ENCODE peak calls at places on chromosomes 2 and 18, in four cellular contexts. B is fibroblast of mammary gland, E is left ventricle myocardium inferior, K is SK-N-SH. U is an unnamed sample.

GRCh38 chr2:32522770-32523169 is 105.1 kb upstream of the TTC27 start:
- DNase-seq in B (no peak), E (no peak), K (no peak), U (no peak)

GRCh38 chr2:112181571-112182290 is 43.5 kb downstream of the FBLN7 start:
- DNase-seq in B (no peak), E (no peak), K (no peak), U (no peak)

GRCh38 chr2:2536416-2537056 is 205.5 kb upstream of the MYT1L start:
- DNase-seq in B (no peak), E (no peak), K (no peak), U (no peak)

GRCh38 chr2:217827430-217828201 is 175.2 kb downstream of the TNS1 start:
- DNase-seq in B (peak), E (peak), K (no peak), U (peak)

GRCh38 chr2:203814661-203815540 is 52.7 kb upstream of the CTLA4 start:
- DNase-seq in B (peak), E (peak), K (peak), U (peak)

GRCh38 chr2:110101911-110102774 is 13.5 kb downstream of the MALL start:
- DNase-seq in B (peak), E (no peak), K (peak), U (no peak)

GRCh38 chr2:241036397-241036963 is 38.1 kb downstream of the SNED1 start:
- DNase-seq in B (peak), E (no peak), K (no peak), U (no peak)

GRCh38 chr2:176652300-176653182 is 383.3 kb downstream of the MTX2 start:
- DNase-seq in B (peak), E (no peak), K (peak), U (peak)

GRCh38 chr18:48952287-48953095 is 1.7 kb upstream of the SMAD7 start:
- DNase-seq in B (peak), E (peak), K (peak), U (peak)

GRCh38 chr2:150178591-150178990 is 308.9 kb downstream of the RND3 start:
- DNase-seq in B (no peak), E (no peak), K (no peak), U (peak)

GRCh38 chr2:170465241-170465640 is 249.9 kb upstream of the SP5 start:
- DNase-seq in B (peak), E (no peak), K (no peak), U (no peak)

GRCh38 chr2:230160112-230160660 is 59.6 kb downstream of the SP110 start:
- DNase-seq in B (peak), E (no peak), K (peak), U (peak)

GRCh38 chr18:27223570-27224340 is 38.6 kb upstream of the CHST9 start:
- DNase-seq in B (no peak), E (no peak), K (no peak), U (no peak)

GRCh38 chr18:75874401-75875093 is 447.0 kb upstream of the SMIM21 start:
- DNase-seq in B (no peak), E (no peak), K (no peak), U (no peak)

GRCh38 chr2:233964581-233964980 is 47.4 kb downstream of the TRPM8 start:
- DNase-seq in B (no peak), E (no peak), K (no peak), U (no peak)

GRCh38 chr18:79380816-79381806 is 14.6 kb upstream of the NFATC1 start:
- DNase-seq in B (peak), E (peak), K (peak), U (peak)

GRCh38 chr2:191311627-191312026 is 66.4 kb downstream of the MYO1B start:
- DNase-seq in B (peak), E (no peak), K (no peak), U (peak)

GRCh38 chr2:239668042-239668441 is 267.2 kb upstream of the HDAC4 start:
- DNase-seq in B (no peak), E (no peak), K (no peak), U (no peak)

GRCh38 chr18:77045682-77046081 is 86.9 kb downstream of the MBP start:
- DNase-seq in B (no peak), E (no peak), K (no peak), U (no peak)

GRCh38 chr18:46903406-46903805 is 13.9 kb downstream of the PIAS2 start:
- DNase-seq in B (no peak), E (no peak), K (no peak), U (no peak)

GRCh38 chr2:8992643-8993042 is 10.8 kb downstream of the MBOAT2 start:
- DNase-seq in B (no peak), E (no peak), K (no peak), U (no peak)

GRCh38 chr2:219449609-219450008 is 15.0 kb downstream of the SPEG start:
- DNase-seq in B (no peak), E (no peak), K (no peak), U (no peak)

GRCh38 chr2:148021059-148021985 is at the start of gene MBD5:
- DNase-seq in B (peak), E (no peak), K (peak), U (peak)

GRCh38 chr2:112644933-112645395 is 775 bp upstream of the SLC20A1 start:
- DNase-seq in B (peak), E (no peak), K (no peak), U (peak)

GRCh38 chr2:144459937-144460336 is 60.0 kb downstream of the ZEB2 start:
- DNase-seq in B (peak), E (no peak), K (no peak), U (peak)

GRCh38 chr2:30656079-30656478 is 151.2 kb downstream of the CAPN13 start:
- DNase-seq in B (peak), E (no peak), K (no peak), U (peak)

GRCh38 chr2:180124273-180124881 is 117.3 kb upstream of the CWC22 start:
- DNase-seq in B (peak), E (no peak), K (peak), U (peak)

GRCh38 chr2:159600752-159601151 is 15.6 kb downstream of the BAZ2B start:
- DNase-seq in B (peak), E (no peak), K (no peak), U (peak)

GRCh38 chr2:27591745-27592144 is 8.9 kb downstream of the ZNF512 start:
- DNase-seq in B (no peak), E (no peak), K (no peak), U (no peak)

GRCh38 chr2:130864830-130865229 is 28.1 kb downstream of the ARHGEF4 start:
- DNase-seq in B (peak), E (peak), K (no peak), U (peak)

GRCh38 chr2:37925063-37925897 is at the start of gene RMDN2:
- DNase-seq in B (peak), E (peak), K (peak), U (peak)

GRCh38 chr2:79375817-79376216 is 137.0 kb upstream of the CTNNA2 start:
- DNase-seq in B (no peak), E (no peak), K (no peak), U (no peak)

GRCh38 chr2:193841389-193842150 is 1646.8 kb upstream of the TMEFF2 start:
- DNase-seq in B (peak), E (no peak), K (no peak), U (peak)

GRCh38 chr18:28357785-28358401 is 181.0 kb upstream of the CDH2 start:
- DNase-seq in B (no peak), E (no peak), K (no peak), U (no peak)

GRCh38 chr2:241189093-241189855 is 797 bp downstream of the ANO7 start:
- DNase-seq in B (no peak), E (no peak), K (no peak), U (no peak)

GRCh38 chr2:219362524-219363164 is 25.1 kb downstream of the DNPEP start:
- DNase-seq in B (peak), E (peak), K (no peak), U (peak)

GRCh38 chr2:176096243-176096985 is 3.2 kb upstream of the HOXD12 start:
- DNase-seq in B (no peak), E (no peak), K (no peak), U (peak)

GRCh38 chr2:26503238-26503880 is 25.4 kb upstream of the OTOF start:
- DNase-seq in B (peak), E (peak), K (peak), U (peak)

GRCh38 chr18:34594243-34594642 is 115.9 kb upstream of the DTNA start:
- DNase-seq in B (no peak), E (no peak), K (no peak), U (no peak)

GRCh38 chr18:34592961-34593382 is 117.1 kb upstream of the DTNA start:
- DNase-seq in B (peak), E (peak), K (no peak), U (peak)

GRCh38 chr18:34598136-34598635 is 111.9 kb upstream of the DTNA start:
- DNase-seq in B (peak), E (no peak), K (no peak), U (peak)

GRCh38 chr18:34591920-34592444 is 118.1 kb upstream of the DTNA start:
- DNase-seq in B (no peak), E (no peak), K (no peak), U (no peak)

GRCh38 chr18:34595673-34596072 is 114.4 kb upstream of the DTNA start:
- DNase-seq in B (peak), E (no peak), K (no peak), U (peak)
- TF ChIP-seq CTCF in B (peak), E (peak), K (peak), U (peak)

DNA sequence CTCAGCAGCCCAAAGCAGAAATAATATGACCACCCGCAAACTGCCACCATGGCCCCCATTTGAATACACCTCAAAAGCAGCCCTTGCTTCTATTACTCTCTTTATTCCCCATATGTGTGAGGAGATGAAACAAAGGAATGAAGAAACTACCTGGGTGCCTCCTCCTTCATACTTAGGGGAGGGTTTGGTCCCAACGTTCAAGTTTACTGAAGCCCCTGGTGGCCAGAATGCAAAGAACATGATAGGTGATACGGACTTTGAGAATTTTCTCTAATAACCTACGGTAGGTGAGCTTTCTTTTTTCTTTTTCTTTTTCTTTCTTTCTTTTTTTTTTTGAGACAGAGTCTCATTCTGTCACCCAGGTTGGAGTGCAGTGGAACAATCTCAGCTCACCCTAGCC is 110.3 kb upstream of the FBXO11 start:
- DNase-seq in B (no peak), E (no peak), K (peak), U (no peak)
- TF ChIP-seq CTCF in B (peak), E (no peak), K (peak), U (peak)

GRCh38 chr2:1183300-1183699 is 230.0 kb upstream of the TPO start:
- DNase-seq in B (no peak), E (no peak), K (no peak), U (no peak)

GRCh38 chr2:1192121-1192520 is 221.1 kb upstream of the TPO start:
- DNase-seq in B (no peak), E (no peak), K (no peak), U (no peak)

GRCh38 chr2:1186405-1186804 is 226.9 kb upstream of the TPO start:
- DNase-seq in B (no peak), E (no peak), K (no peak), U (no peak)

DNA sequence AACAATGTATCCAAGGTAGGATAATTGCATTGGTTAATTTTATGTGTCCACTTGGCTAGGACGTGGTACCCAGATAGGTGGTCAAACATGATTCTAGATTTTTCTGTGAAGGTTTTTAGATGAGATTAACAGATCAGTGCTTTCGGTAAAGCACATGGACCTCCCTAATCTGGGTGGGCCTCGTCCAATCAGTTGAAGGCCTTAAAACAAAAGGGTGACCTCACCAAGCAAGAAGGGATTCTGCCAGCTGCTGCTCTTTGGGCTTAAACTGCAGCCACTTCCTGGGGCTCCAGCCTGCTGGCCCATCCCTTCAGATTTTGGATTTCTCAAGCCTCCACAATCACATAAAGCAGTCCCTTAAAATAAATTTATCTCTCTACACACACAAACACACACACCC is 226.1 kb upstream of the TPO start:
- DNase-seq in B (no peak), E (no peak), K (no peak), U (no peak)
- TF ChIP-seq CTCF in B (no peak), E (no peak), K (no peak), U (no peak)

GRCh38 chr2:67234443-67234842 is 162.7 kb upstream of the ETAA1 start:
- DNase-seq in B (peak), E (no peak), K (no peak), U (peak)
- TF ChIP-seq CTCF in B (peak), E (peak), K (peak), U (peak)

DNA sequence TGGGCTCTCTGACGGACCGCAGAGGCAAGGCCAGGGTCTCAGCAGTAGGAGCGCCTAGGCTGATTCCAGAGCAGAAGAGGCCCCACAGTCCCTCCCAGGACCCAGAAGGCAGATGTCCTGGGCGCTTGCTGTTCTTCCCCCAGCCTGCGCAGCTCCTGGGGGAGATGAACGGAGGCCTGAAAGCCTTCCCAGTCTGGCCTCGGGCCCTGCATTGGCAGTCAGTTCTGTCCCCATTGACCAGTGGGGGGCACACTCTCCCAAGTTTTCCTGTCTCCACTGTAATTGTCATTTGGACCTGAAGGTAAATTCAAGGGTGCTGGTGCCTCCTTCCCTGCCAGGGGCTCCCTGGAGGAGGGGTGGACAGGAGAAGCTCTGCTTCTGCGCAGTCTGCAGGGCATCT is 345.7 kb downstream of the CYP26B1 start:
- DNase-seq in B (peak), E (peak), K (peak), U (peak)
- TF ChIP-seq CTCF in B (peak), E (peak), K (peak), U (peak)

DNA sequence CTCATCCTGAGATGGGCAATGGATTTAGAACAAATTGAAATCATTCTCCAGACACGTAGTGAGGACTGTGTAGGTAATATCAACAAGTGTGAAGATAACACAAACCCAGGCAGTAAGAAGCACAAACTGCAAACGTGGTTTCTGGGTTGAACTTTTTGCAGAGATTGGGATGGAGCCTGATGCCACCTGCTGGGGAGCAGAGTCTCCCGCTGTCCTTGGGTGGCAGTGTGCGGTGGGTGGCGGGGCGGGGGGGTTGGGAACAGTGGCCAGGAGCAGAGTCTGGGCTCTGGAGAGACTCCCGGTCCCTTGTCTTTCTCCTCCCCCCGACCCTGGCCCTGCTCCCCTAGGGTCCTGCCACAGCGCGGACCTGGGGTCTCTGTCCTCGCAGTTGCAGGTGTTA is 19.5 kb downstream of the TRAF3IP1 start:
- DNase-seq in B (no peak), E (no peak), K (peak), U (no peak)
- TF ChIP-seq CTCF in B (no peak), E (peak), K (no peak), U (no peak)

GRCh38 chr2:199606193-199606780 is 148.5 kb upstream of the SATB2 start:
- DNase-seq in B (no peak), E (no peak), K (peak), U (no peak)
- TF ChIP-seq CTCF in B (peak), E (no peak), K (peak), U (peak)

GRCh38 chr18:23238152-23238531 is 102.9 kb downstream of the CABLES1 start:
- DNase-seq in B (peak), E (no peak), K (no peak), U (peak)

GRCh38 chr18:23236876-23237468 is 101.7 kb downstream of the CABLES1 start:
- DNase-seq in B (no peak), E (no peak), K (no peak), U (no peak)

GRCh38 chr18:23239350-23239692 is 104.0 kb downstream of the CABLES1 start:
- DNase-seq in B (no peak), E (no peak), K (no peak), U (no peak)

GRCh38 chr18:23238651-23239349 is 103.5 kb downstream of the CABLES1 start:
- DNase-seq in B (no peak), E (no peak), K (no peak), U (peak)

GRCh38 chr18:23237524-23238151 is 102.4 kb downstream of the CABLES1 start:
- DNase-seq in B (peak), E (peak), K (no peak), U (peak)
- TF ChIP-seq CTCF in B (peak), E (peak), K (no peak), U (peak)

DNA sequence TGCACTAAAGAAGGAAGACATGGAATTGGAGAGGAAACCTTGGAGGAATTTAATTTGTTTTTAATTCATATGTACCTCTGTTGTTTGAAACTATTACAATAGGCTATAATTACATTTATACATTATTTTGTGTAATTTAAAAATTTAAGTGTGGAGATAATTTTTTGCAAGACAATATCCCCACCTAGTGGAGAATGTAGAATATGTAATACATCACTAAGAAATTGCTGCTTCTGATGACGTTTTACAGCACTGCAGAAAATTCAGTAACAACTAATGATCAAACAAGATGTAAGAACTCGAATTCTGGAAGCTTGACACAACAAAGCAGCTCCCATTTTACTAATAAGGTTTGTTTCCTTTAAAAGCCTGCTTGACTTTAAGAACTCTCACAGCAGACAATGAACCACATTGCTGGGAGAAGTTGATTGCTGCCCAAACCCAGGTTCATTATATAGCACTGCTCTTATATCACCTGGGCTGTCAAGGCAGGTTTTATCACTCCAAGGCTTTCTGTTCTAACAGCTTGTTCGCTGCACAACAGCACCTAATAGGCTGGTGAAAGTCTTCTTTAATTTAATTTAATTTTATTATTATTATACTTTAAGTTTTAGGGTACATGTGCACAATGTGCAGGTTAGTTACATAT is 53.4 kb downstream of the THADA start:
- DNase-seq in B (peak), E (no peak), K (peak), U (peak)
- TF ChIP-seq CTCF in B (peak), E (peak), K (peak), U (peak)

GRCh38 chr18:38790303-38790702 is 1224.7 kb upstream of the CELF4 start:
- DNase-seq in B (no peak), E (no peak), K (no peak), U (no peak)
- TF ChIP-seq CTCF in B (no peak), E (peak), K (no peak), U (no peak)